ENCODE peak calls at places on chromosome 17, in eight cellular contexts. R, E, K, C, U, T, G and H are unnamed samples.

GRCh38 chr17:68706351-68706750 is 105.2 kb upstream of the FAM20A start:
- DNase-seq in R (no peak), E (no peak), K (no peak), C (no peak), U (no peak), T (no peak), G (no peak), H (no peak)

GRCh38 chr17:75994802-75995350 is 5.8 kb upstream of the CDK3 start:
- DNase-seq in R (no peak), E (no peak), K (no peak), C (no peak), U (no peak), T (no peak), G (no peak), H (no peak)

GRCh38 chr17:46777943-46778915 is 40.3 kb downstream of the WNT3 start:
- DNase-seq in R (peak; percentile 67), E (peak; percentile 53), K (no peak), C (peak; percentile 59), U (no peak), T (peak; percentile 53), G (no peak), H (peak; percentile 7)

GRCh38 chr17:38584350-38584925 is 21.3 kb downstream of the SRCIN1 start:
- DNase-seq in R (peak; percentile 84), E (peak; percentile 75), K (no peak), C (peak; percentile 86), U (no peak), T (peak; percentile 41), G (no peak), H (no peak)

GRCh38 chr17:31072186-31072585 is 22.6 kb upstream of the NF1 start:
- DNase-seq in R (no peak), E (peak; percentile 20), K (no peak), C (no peak), U (no peak), T (no peak), G (no peak), H (no peak)

GRCh38 chr17:2796164-2797140 is at the start of gene RAP1GAP2:
- DNase-seq in R (peak; percentile 48), E (no peak), K (no peak), C (no peak), U (no peak), T (no peak), G (no peak), H (peak; percentile 94)

GRCh38 chr17:44137891-44138709 is 3.6 kb upstream of the HROB start:
- DNase-seq in R (peak; percentile 95), E (peak; percentile 80), K (peak; percentile 73), C (peak; percentile 43), U (peak; percentile 95), T (peak; percentile 87), G (no peak), H (peak; percentile 51)

GRCh38 chr17:63041251-63041650 is 75.2 kb downstream of the TANC2 start:
- DNase-seq in R (no peak), E (peak; percentile 28), K (no peak), C (no peak), U (no peak), T (no peak), G (no peak), H (no peak)

GRCh38 chr17:45262516-45263476 is 902 bp upstream of the SPATA32 start:
- DNase-seq in R (no peak), E (no peak), K (no peak), C (no peak), U (no peak), T (no peak), G (no peak), H (no peak)

GRCh38 chr17:78459696-78460095 is 81.2 kb downstream of the PGS1 start:
- DNase-seq in R (no peak), E (no peak), K (no peak), C (no peak), U (no peak), T (no peak), G (no peak), H (no peak)

GRCh38 chr17:81364278-81365147 is 30.7 kb upstream of the BAHCC1 start:
- DNase-seq in R (no peak), E (peak; percentile 34), K (no peak), C (no peak), U (no peak), T (no peak), G (no peak), H (no peak)

GRCh38 chr17:8257801-8258200 is 8.7 kb downstream of the PFAS start:
- DNase-seq in R (no peak), E (no peak), K (no peak), C (no peak), U (no peak), T (no peak), G (no peak), H (no peak)
- TF ChIP-seq POLR2AphosphoS5 in R (no peak), E (no peak), K (no peak), C (no peak), U (no peak), T (no peak), G (no peak), H (no peak)

GRCh38 chr17:50354198-50354597 is 8.3 kb downstream of the XYLT2 start:
- DNase-seq in R (no peak), E (no peak), K (no peak), C (no peak), U (no peak), T (no peak), G (no peak), H (no peak)
- TF ChIP-seq REST in R (no peak), E (no peak), K (no peak), C (no peak), U (no peak), T (no peak), G (no peak), H (no peak)

DNA sequence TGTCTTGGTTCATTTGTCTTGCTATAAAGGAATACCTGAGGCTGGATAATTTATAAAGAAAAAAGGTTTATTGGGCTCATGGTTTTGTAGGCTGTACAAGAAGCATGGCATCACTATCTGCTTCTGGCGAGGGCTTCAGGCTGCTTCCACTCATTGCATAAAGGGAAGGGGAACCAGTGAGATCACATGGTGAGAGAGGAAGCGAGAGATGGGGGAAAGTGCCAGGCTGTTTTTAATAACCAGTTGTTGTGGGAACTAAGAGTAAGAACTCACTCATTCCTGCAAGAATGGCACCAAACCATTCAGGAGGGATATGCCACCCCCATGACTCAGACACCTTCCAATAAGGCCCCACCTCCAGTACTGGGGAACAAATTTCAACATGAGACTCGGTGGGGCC is 24.3 kb downstream of the SPECC1 start:
- DNase-seq in R (no peak), E (no peak), K (no peak), C (no peak), U (no peak), T (no peak), G (no peak), H (peak; percentile 10)
- TF ChIP-seq POLR2AphosphoS5 in R (no peak), E (no peak), K (no peak), C (no peak), U (no peak), T (no peak), G (no peak), H (no peak)

DNA sequence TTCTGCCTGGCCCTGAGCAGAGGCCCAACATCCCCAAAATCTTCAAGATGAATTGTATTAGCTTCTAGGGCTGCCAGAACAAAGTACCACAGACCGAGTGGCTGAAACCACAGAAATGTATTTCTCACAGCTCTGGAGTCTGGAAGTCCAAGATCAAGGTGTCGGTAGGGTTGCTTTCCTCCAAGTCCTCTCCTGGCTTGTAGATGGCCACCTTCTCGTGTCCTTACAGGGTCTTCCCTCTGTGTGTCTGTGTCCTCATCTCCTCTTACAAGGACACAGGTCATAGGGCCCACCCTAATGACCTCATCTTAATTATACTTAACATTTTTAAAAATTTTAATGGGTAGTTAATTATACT is 215.7 kb downstream of the NTN1 start:
- DNase-seq in R (no peak), E (no peak), K (no peak), C (no peak), U (no peak), T (no peak), G (no peak), H (no peak)
- TF ChIP-seq REST in R (no peak), E (no peak), K (no peak), C (no peak), U (no peak), T (no peak), G (no peak), H (no peak)

GRCh38 chr17:47894498-47895253 is 1.4 kb upstream of the SP2 start:
- DNase-seq in R (no peak), E (peak; percentile 28), K (no peak), C (no peak), U (no peak), T (no peak), G (no peak), H (no peak)

GRCh38 chr17:47884905-47885735 is 10.9 kb upstream of the SP2 start:
- DNase-seq in R (no peak), E (peak; percentile 55), K (no peak), C (no peak), U (no peak), T (no peak), G (no peak), H (no peak)

GRCh38 chr17:47891545-47892088 is 4.4 kb upstream of the SP2 start:
- DNase-seq in R (no peak), E (no peak), K (no peak), C (no peak), U (no peak), T (no peak), G (no peak), H (no peak)

GRCh38 chr17:47888293-47888692 is 7.7 kb upstream of the SP2 start:
- DNase-seq in R (no peak), E (no peak), K (no peak), C (no peak), U (no peak), T (no peak), G (no peak), H (no peak)

GRCh38 chr17:47889734-47890529 is 6.1 kb upstream of the SP2 start:
- DNase-seq in R (peak; percentile 75), E (peak; percentile 96), K (no peak), C (peak; percentile 85), U (peak; percentile 78), T (peak; percentile 81), G (no peak), H (peak; percentile 46)
- TF ChIP-seq POLR2AphosphoS5 in R (no peak), E (no peak), K (no peak), C (no peak), U (no peak), T (no peak), G (no peak), H (no peak)

DNA sequence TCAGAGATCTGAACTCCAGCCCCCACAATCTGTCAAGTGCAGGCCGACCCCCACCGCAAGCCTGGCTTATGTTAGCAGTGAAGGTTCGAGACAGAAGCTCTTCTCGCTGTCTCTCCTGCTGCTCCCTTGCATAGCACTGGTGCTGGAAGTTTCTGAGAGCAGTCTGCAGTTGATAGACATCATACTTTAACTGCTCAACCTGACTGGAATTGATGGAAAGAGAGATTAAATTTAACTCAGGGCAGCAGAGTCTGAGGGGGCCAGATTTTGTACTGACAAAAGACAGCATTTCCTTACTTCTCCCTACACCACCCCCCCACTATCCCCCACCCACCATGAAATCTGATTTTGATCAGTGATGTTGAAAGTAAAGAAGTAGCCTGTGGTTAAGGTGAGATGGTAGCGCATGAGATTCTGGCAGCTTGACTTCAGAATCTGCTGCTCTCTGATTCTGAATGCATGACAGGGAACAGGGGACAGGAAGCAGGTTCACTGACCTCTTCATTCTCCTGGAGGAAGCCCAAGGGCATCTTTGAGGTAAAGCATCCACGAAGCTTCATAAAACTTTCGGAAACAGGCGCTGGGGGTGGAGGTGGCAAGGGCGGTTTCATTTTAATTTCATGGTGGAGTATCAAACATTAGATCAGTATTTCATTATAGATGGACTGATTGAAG is 44.3 kb upstream of the TMEM97 start:
- DNase-seq in R (no peak), E (no peak), K (no peak), C (no peak), U (no peak), T (no peak), G (no peak), H (no peak)
- TF ChIP-seq REST in R (no peak), E (no peak), K (no peak), C (no peak), U (no peak), T (no peak), G (no peak), H (no peak)